ENCODE peak calls at places on chromosomes 13 and 19, in nine cellular contexts. I, O, U, A, S, M, Z, X and W are unnamed samples.

GRCh38 chr13:49810825-49811526 is 18.5 kb upstream of the KPNA3 start:
- DNase-seq in I (no peak), O (no peak), U (no peak), A (no peak), S (no peak), M (no peak), Z (no peak), X (no peak), W (no peak)

GRCh38 chr13:111845621-111846351 is 221.2 kb upstream of the SOX1 start:
- DNase-seq in I (no peak), O (peak; percentile 82), U (no peak), A (no peak), S (no peak), M (no peak), Z (no peak), X (no peak), W (no peak)

GRCh38 chr19:40600086-40600917 is 867 bp upstream of the LTBP4 start:
- DNase-seq in I (no peak), O (peak; percentile 33), U (no peak), A (no peak), S (no peak), M (no peak), Z (peak; percentile 79), X (no peak), W (no peak)

GRCh38 chr19:38233740-38234251 is 9.8 kb upstream of the DPF1 start:
- DNase-seq in I (peak; percentile 73), O (peak; percentile 85), U (peak; percentile 94), A (peak; percentile 77), S (peak; percentile 69), M (peak; percentile 82), Z (peak; percentile 88), X (peak; percentile 78), W (peak; percentile 24)

GRCh38 chr13:109787135-109787954 is 962 bp upstream of the IRS2 start:
- DNase-seq in I (peak; percentile 25), O (peak; percentile 62), U (peak; percentile 46), A (no peak), S (peak; percentile 31), M (peak; percentile 57), Z (peak; percentile 74), X (peak; percentile 31), W (no peak)

GRCh38 chr13:44668707-44669106 is 92.6 kb upstream of the TSC22D1 start:
- DNase-seq in I (no peak), O (no peak), U (no peak), A (no peak), S (no peak), M (no peak), Z (no peak), X (no peak), W (no peak)

GRCh38 chr13:25300861-25301346 is 521 bp upstream of the NUP58 start:
- DNase-seq in I (peak; percentile 12), O (peak; percentile 32), U (no peak), A (no peak), S (no peak), M (no peak), Z (peak; percentile 62), X (peak; percentile 37), W (no peak)

GRCh38 chr13:88107486-88108044 is 436.4 kb downstream of the SLITRK5 start:
- DNase-seq in I (no peak), O (no peak), U (no peak), A (no peak), S (no peak), M (no peak), Z (no peak), X (no peak), W (no peak)

GRCh38 chr13:98454389-98454881 is 122.5 kb downstream of the STK24 start:
- DNase-seq in I (no peak), O (no peak), U (no peak), A (no peak), S (no peak), M (no peak), Z (no peak), X (no peak), W (no peak)

GRCh38 chr19:19142347-19142746 is 4.1 kb upstream of the TMEM161A start:
- DNase-seq in I (no peak), O (no peak), U (no peak), A (no peak), S (no peak), M (no peak), Z (no peak), X (no peak), W (no peak)

GRCh38 chr13:99956473-99957349 is 14.9 kb downstream of the ZIC5 start:
- DNase-seq in I (no peak), O (peak; percentile 56), U (no peak), A (no peak), S (no peak), M (no peak), Z (no peak), X (no peak), W (no peak)

GRCh38 chr19:5090780-5091575 is 122.1 kb downstream of the KDM4B start:
- DNase-seq in I (no peak), O (no peak), U (no peak), A (no peak), S (no peak), M (peak; percentile 42), Z (peak; percentile 73), X (no peak), W (peak; percentile 48)

GRCh38 chr13:21060063-21060826 is 1.1 kb downstream of the LATS2 start:
- DNase-seq in I (no peak), O (no peak), U (peak; percentile 32), A (no peak), S (no peak), M (peak; percentile 49), Z (peak; percentile 70), X (peak; percentile 33), W (no peak)

GRCh38 chr13:66040506-66040905 is 1189.6 kb downstream of the PCDH9 start:
- DNase-seq in I (no peak), O (no peak), U (no peak), A (no peak), S (no peak), M (no peak), Z (no peak), X (no peak), W (no peak)

GRCh38 chr19:49150944-49151243 is 4.3 kb downstream of the HRC start:
- DNase-seq in I (no peak), O (no peak), U (no peak), A (no peak), S (no peak), M (peak; percentile 23), Z (no peak), X (no peak), W (no peak)

GRCh38 chr13:52599037-52599852 is 43.0 kb upstream of the HNRNPA1L2 start:
- DNase-seq in I (no peak), O (no peak), U (no peak), A (no peak), S (no peak), M (no peak), Z (no peak), X (no peak), W (no peak)

GRCh38 chr13:99380921-99381645 is 73.9 kb upstream of the GPR183 start:
- DNase-seq in I (peak; percentile 56), O (no peak), U (no peak), A (no peak), S (peak; percentile 44), M (no peak), Z (peak; percentile 24), X (no peak), W (no peak)

GRCh38 chr13:102779426-102780159 is 6.0 kb upstream of the TEX30 start:
- DNase-seq in I (no peak), O (no peak), U (no peak), A (peak; percentile 12), S (no peak), M (no peak), Z (no peak), X (no peak), W (no peak)

GRCh38 chr13:77740097-77740496 is 42.6 kb downstream of the SLAIN1 start:
- DNase-seq in I (no peak), O (no peak), U (no peak), A (no peak), S (no peak), M (no peak), Z (no peak), X (no peak), W (no peak)

GRCh38 chr19:44847144-44848035 is 1.3 kb downstream of the NECTIN2 start:
- DNase-seq in I (no peak), O (peak; percentile 81), U (peak; percentile 20), A (no peak), S (no peak), M (peak; percentile 87), Z (peak; percentile 85), X (no peak), W (no peak)

GRCh38 chr19:13037161-13037560 is 41.9 kb downstream of the NFIX start:
- DNase-seq in I (no peak), O (no peak), U (no peak), A (no peak), S (no peak), M (no peak), Z (peak; percentile 79), X (no peak), W (no peak)

GRCh38 chr13:45503658-45504057 is 38.9 kb downstream of the COG3 start:
- DNase-seq in I (no peak), O (no peak), U (no peak), A (no peak), S (no peak), M (no peak), Z (no peak), X (no peak), W (no peak)

GRCh38 chr13:49308104-49308875 is 60.6 kb downstream of the CDADC1 start:
- DNase-seq in I (no peak), O (no peak), U (no peak), A (no peak), S (no peak), M (peak; percentile 86), Z (peak; percentile 94), X (no peak), W (no peak)

GRCh38 chr13:96141032-96141431 is 51.1 kb downstream of the HS6ST3 start:
- DNase-seq in I (no peak), O (no peak), U (no peak), A (no peak), S (no peak), M (no peak), Z (no peak), X (no peak), W (no peak)

GRCh38 chr13:114038211-114038613 is 64.3 kb upstream of the C13orf46 start:
- DNase-seq in I (no peak), O (no peak), U (no peak), A (no peak), S (no peak), M (no peak), Z (no peak), X (no peak), W (no peak)

GRCh38 chr19:55585658-55586339 is 5.2 kb upstream of the ZNF579 start:
- DNase-seq in I (peak; percentile 62), O (peak; percentile 90), U (peak; percentile 73), A (peak; percentile 38), S (no peak), M (peak; percentile 83), Z (peak; percentile 84), X (peak; percentile 44), W (peak; percentile 63)

GRCh38 chr19:46180701-46181385 is 32.8 kb downstream of the IGFL2 start:
- DNase-seq in I (no peak), O (no peak), U (no peak), A (no peak), S (no peak), M (no peak), Z (no peak), X (no peak), W (no peak)

GRCh38 chr13:83449666-83450395 is 432.4 kb downstream of the SLITRK1 start:
- DNase-seq in I (no peak), O (no peak), U (no peak), A (no peak), S (no peak), M (no peak), Z (no peak), X (no peak), W (no peak)

GRCh38 chr13:73991384-73991783 is 142.8 kb downstream of the KLF12 start:
- DNase-seq in I (no peak), O (no peak), U (no peak), A (no peak), S (no peak), M (no peak), Z (no peak), X (no peak), W (no peak)